ENCODE peak calls at places on chromosome X, in four cellular contexts. One of them, this sample, is unnamed.

GRCh38 chrX:68947882-68948605 is 119.2 kb downstream of the EFNB1 start:
- DNase-seq in HepG2: no peak
- DNase-seq in K562: no peak
- DNase-seq in GM12878: no peak
- DNase-seq in this sample: no peak

GRCh38 chrX:15674514-15674898 is 9.9 kb upstream of the CLTRN start:
- DNase-seq in HepG2: peak; percentile 91
- DNase-seq in K562: peak; percentile 96
- DNase-seq in GM12878: peak; percentile 94
- DNase-seq in this sample: peak; percentile 72

GRCh38 chrX:14039344-14039743 is 9.7 kb upstream of the GEMIN8 start:
- DNase-seq in HepG2: peak; percentile 28
- DNase-seq in K562: peak; percentile 73
- DNase-seq in GM12878: no peak
- DNase-seq in this sample: peak; percentile 31

GRCh38 chrX:12973561-12974216 is 1.2 kb upstream of the TMSB4X start:
- DNase-seq in HepG2: no peak
- DNase-seq in K562: no peak
- DNase-seq in GM12878: no peak
- DNase-seq in this sample: no peak

GRCh38 chrX:105829006-105829405 is 6.7 kb downstream of the NRK start:
- DNase-seq in HepG2: no peak
- DNase-seq in K562: no peak
- DNase-seq in GM12878: no peak
- DNase-seq in this sample: no peak

GRCh38 chrX:118730500-118731247 is 3.3 kb downstream of the IL13RA1 start:
- DNase-seq in HepG2: no peak
- DNase-seq in K562: no peak
- DNase-seq in GM12878: no peak
- DNase-seq in this sample: no peak

GRCh38 chrX:139429913-139430312 is 100.6 kb upstream of the F9 start:
- DNase-seq in HepG2: no peak
- DNase-seq in K562: peak; percentile 9
- DNase-seq in GM12878: no peak
- DNase-seq in this sample: no peak

GRCh38 chrX:23127586-23127985 is 127.8 kb downstream of the DDX53 start:
- DNase-seq in HepG2: no peak
- DNase-seq in K562: no peak
- DNase-seq in GM12878: no peak
- DNase-seq in this sample: no peak

GRCh38 chrX:15143050-15143824 is 126.6 kb downstream of the ASB9 start:
- DNase-seq in HepG2: peak; percentile 45
- DNase-seq in K562: peak; percentile 60
- DNase-seq in GM12878: no peak
- DNase-seq in this sample: peak; percentile 42

GRCh38 chrX:368811-369562 is 17.7 kb downstream of the PPP2R3B start:
- DNase-seq in HepG2: no peak
- DNase-seq in K562: peak; percentile 57
- DNase-seq in GM12878: no peak
- DNase-seq in this sample: no peak
- TF ChIP-seq TCF7 in HepG2: no peak
- TF ChIP-seq TCF7 in K562: no peak
- TF ChIP-seq TCF7 in GM12878: no peak
- TF ChIP-seq TCF7 in this sample: no peak

DNA sequence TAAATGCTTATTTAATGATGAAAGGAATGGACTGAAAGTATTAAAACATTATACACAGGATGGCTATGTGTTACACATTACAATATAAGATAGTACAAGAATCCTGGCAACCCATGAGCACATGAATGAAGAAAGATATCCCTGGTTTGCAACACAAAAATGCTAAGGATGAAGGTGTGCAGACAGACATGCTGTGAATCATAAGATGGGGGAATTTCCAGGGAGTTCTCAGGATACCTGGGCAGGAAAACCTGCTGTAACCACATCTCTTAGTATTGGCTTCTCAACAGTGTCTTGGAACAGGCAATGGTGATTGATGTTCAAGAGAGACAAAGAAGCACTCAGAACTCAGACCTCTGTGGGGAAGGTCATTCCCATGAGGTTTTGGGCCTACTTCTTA is 23.9 kb upstream of the ANOS1 start:
- DNase-seq in HepG2: no peak
- DNase-seq in K562: no peak
- DNase-seq in GM12878: no peak
- DNase-seq in this sample: no peak
- TF ChIP-seq NR2C2 in HepG2: no peak
- TF ChIP-seq NR2C2 in K562: no peak
- TF ChIP-seq NR2C2 in GM12878: no peak
- TF ChIP-seq NR2C2 in this sample: no peak

DNA sequence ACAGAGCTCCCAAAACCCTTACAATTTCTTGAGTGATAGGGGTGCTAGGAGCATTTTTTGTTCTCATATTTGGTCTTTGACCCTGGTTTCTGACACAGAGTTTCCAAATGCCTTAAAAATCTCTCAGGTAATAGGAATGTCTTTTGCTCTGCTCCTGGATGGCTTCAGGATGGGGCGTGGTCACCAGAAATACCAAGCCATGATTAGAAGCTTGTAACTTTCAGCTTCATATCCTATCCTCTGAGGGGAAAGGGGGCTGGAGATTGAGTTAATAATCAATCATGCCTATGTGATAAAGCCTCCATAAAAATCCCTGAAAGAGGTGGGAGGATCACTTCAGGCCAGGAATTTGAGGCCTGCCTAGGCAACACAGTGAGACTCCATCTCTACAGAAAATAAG is 34.6 kb upstream of the IL9R start:
- DNase-seq in HepG2: no peak
- DNase-seq in K562: no peak
- DNase-seq in GM12878: no peak
- DNase-seq in this sample: no peak
- TF ChIP-seq TCF7 in HepG2: no peak
- TF ChIP-seq TCF7 in K562: no peak
- TF ChIP-seq TCF7 in GM12878: no peak
- TF ChIP-seq TCF7 in this sample: no peak

DNA sequence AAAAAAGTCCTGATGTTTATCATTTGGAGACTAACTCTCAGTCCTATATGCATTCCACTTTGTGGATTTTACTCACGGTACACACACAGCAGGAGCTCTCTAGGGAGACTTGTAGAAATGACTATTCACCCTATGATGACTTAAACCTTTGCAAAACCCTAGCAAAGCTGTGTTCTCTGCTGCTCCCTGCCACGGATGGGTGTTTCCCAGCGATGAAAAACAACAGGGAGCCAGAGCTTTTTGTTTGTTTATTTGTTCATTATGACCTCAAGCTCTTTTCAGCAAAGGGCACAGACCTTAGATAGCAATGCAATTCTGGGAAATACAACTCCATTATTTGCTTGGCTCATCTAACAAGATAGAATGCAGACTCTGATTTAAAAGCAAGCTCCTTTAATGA is 156.6 kb downstream of the GRIA3 start:
- DNase-seq in HepG2: no peak
- DNase-seq in K562: no peak
- DNase-seq in GM12878: no peak
- DNase-seq in this sample: no peak
- TF ChIP-seq NR2C2 in HepG2: no peak
- TF ChIP-seq NR2C2 in K562: no peak
- TF ChIP-seq NR2C2 in GM12878: no peak
- TF ChIP-seq NR2C2 in this sample: no peak

GRCh38 chrX:134929813-134930212 is 61.0 kb upstream of the SMIM10 start:
- DNase-seq in HepG2: no peak
- DNase-seq in K562: peak; percentile 61
- DNase-seq in GM12878: no peak
- DNase-seq in this sample: no peak

GRCh38 chrX:134930501-134930900 is 60.3 kb upstream of the SMIM10 start:
- DNase-seq in HepG2: no peak
- DNase-seq in K562: no peak
- DNase-seq in GM12878: no peak
- DNase-seq in this sample: no peak

GRCh38 chrX:134931550-134931949 is 59.2 kb upstream of the SMIM10 start:
- DNase-seq in HepG2: peak; percentile 43
- DNase-seq in K562: peak; percentile 29
- DNase-seq in GM12878: no peak
- DNase-seq in this sample: no peak

GRCh38 chrX:134926864-134927263 is 63.9 kb upstream of the SMIM10 start:
- DNase-seq in HepG2: no peak
- DNase-seq in K562: peak; percentile 45
- DNase-seq in GM12878: no peak
- DNase-seq in this sample: no peak

GRCh38 chrX:134925551-134925950 is 65.2 kb upstream of the SMIM10 start:
- DNase-seq in HepG2: no peak
- DNase-seq in K562: no peak
- DNase-seq in GM12878: no peak
- DNase-seq in this sample: no peak
- TF ChIP-seq TCF7 in HepG2: no peak
- TF ChIP-seq TCF7 in K562: no peak
- TF ChIP-seq TCF7 in GM12878: no peak
- TF ChIP-seq TCF7 in this sample: no peak

GRCh38 chrX:37509349-37509748 is 62.1 kb upstream of the LANCL3 start:
- DNase-seq in HepG2: no peak
- DNase-seq in K562: peak; percentile 8
- DNase-seq in GM12878: no peak
- DNase-seq in this sample: no peak
- TF ChIP-seq NR2C2 in HepG2: no peak
- TF ChIP-seq NR2C2 in K562: no peak
- TF ChIP-seq NR2C2 in GM12878: no peak
- TF ChIP-seq NR2C2 in this sample: no peak

DNA sequence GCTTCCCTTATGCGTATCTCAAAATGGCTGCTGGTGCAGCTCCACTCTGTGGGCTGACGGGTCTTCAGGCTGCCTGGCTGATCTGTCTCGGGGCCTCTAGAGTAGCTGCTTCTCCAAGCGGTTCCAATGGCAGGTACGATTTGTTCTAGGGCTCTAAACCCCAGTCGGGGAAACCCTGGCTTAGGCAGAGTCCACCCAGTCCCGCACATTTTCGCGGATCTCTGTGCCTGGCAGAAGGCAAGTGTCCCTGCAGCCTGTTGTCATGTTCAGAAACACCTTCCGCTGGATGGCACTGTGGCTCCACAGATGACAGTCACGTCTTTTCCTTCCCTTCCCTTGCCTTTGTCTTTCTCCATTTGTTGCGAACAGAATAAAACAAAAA is 54.4 kb downstream of the NBDY start:
- DNase-seq in HepG2: no peak
- DNase-seq in K562: peak; percentile 17
- DNase-seq in GM12878: peak; percentile 91
- DNase-seq in this sample: peak; percentile 20
- TF ChIP-seq TCF7 in HepG2: no peak
- TF ChIP-seq TCF7 in K562: no peak
- TF ChIP-seq TCF7 in GM12878: no peak
- TF ChIP-seq TCF7 in this sample: no peak

GRCh38 chrX:2283111-2283847 is 217.5 kb downstream of the DHRSX start:
- DNase-seq in HepG2: no peak
- DNase-seq in K562: no peak
- DNase-seq in GM12878: no peak
- DNase-seq in this sample: no peak
- TF ChIP-seq NR2C2 in HepG2: no peak
- TF ChIP-seq NR2C2 in K562: no peak
- TF ChIP-seq NR2C2 in GM12878: no peak
- TF ChIP-seq NR2C2 in this sample: no peak

GRCh38 chrX:34580069-34580468 is 77.0 kb downstream of the TMEM47 start:
- DNase-seq in HepG2: no peak
- DNase-seq in K562: no peak
- DNase-seq in GM12878: no peak
- DNase-seq in this sample: no peak

GRCh38 chrX:34578237-34578636 is 78.8 kb downstream of the TMEM47 start:
- DNase-seq in HepG2: no peak
- DNase-seq in K562: peak; percentile 0
- DNase-seq in GM12878: no peak
- DNase-seq in this sample: no peak
- TF ChIP-seq TCF7 in HepG2: no peak
- TF ChIP-seq TCF7 in K562: no peak
- TF ChIP-seq TCF7 in GM12878: no peak
- TF ChIP-seq TCF7 in this sample: no peak

This sample was measured in WTC11.